ENCODE peak calls at places on chromosomes 11 and 22, in five cellular contexts. L, R, K, Z and E are unnamed samples.
A peak's percentile ranks its signal among the peaks of the same experiment; 100 is the strongest.

GRCh38 chr11:111530091-111530490 is 10.4 kb upstream of the LAYN start:
- DNase-seq in Z (no peak), R (no peak), L (no peak), K (no peak), E (no peak)

GRCh38 chr11:83044958-83045712 is 26.6 kb downstream of the RAB30 start:
- DNase-seq in L (no peak), Z (no peak), R (no peak), K (no peak), E (no peak)

GRCh38 chr11:120121914-120122473 is 15.9 kb downstream of the TRIM29 start:
- DNase-seq in R (peak; percentile 61), L (no peak), K (no peak), Z (no peak), E (no peak)

GRCh38 chr11:60992842-60993409 is 21.4 kb downstream of the CD6 start:
- DNase-seq in R (no peak), Z (no peak), K (no peak), L (no peak), E (no peak)

GRCh38 chr11:69216609-69217008 is 60.9 kb downstream of the SMIM38 start:
- DNase-seq in R (no peak), Z (no peak), L (no peak), K (no peak), E (no peak)

GRCh38 chr11:112297248-112297866 is 36.7 kb upstream of the PLET1 start:
- DNase-seq in Z (no peak), L (no peak), R (no peak), K (no peak), E (no peak)

GRCh38 chr11:26186389-26186788 is 145.5 kb upstream of the ANO3 start:
- DNase-seq in Z (no peak), R (no peak), L (no peak), K (no peak), E (no peak)

GRCh38 chr11:128328955-128329551 is 258.3 kb downstream of the ETS1 start:
- DNase-seq in Z (no peak), R (no peak), L (peak; percentile 17), K (no peak), E (no peak)

GRCh38 chr22:19218541-19219233 is 40.2 kb upstream of the SLC25A1 start:
- DNase-seq in Z (no peak), R (no peak), L (no peak), K (no peak), E (no peak)

GRCh38 chr11:65425971-65426838 is 3.6 kb downstream of the NEAT1 start:
- DNase-seq in R (no peak), L (no peak), Z (no peak), K (no peak), E (no peak)

DNA sequence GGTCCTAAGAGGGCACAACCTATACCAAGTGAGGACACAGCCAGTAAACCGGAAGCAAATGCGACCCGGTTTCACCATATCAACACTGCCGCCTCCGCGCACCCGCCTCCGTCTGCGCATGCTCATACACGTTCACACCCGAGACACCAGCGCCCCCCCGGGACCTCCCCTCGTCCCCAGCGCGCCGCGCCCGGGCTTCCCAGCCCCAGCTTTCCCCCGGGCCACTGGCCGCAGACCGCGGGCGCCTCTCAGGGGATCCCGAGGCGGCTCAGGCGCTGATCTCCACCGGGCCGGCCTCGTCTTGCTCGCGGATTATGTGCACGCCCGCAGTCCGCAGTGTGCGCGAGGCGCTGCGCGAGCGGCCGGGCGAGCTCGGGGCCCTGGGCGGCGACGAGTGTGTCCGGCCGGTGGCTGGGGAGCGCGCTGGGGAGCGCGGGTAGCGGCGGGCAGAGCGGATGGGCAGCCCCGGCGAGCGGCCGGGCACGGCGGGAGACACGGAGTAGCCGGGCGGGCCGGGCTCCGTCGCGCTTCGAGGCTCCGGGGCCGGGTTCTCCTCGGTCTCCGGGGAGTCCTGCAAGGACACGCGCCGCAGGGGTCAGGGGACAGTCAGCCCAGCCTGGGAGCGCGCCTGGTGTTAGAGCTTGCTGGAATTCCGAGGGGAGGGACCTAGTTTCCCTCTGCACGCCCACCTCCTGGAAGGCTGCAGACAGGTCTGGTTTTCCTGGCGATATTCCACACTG is 2.0 kb downstream of the HEPN1 start:
- DNase-seq in L (peak; percentile 84), Z (peak; percentile 75), K (no peak), R (no peak), E (peak; percentile 90)
- TF ChIP-seq CTCF in L (no peak), Z (no peak), K (no peak), R (no peak), E (no peak)

GRCh38 chr11:75598264-75598663 is 36.2 kb downstream of the SERPINH1 start:
- DNase-seq in Z (no peak), R (no peak), L (no peak), K (no peak), E (no peak)

GRCh38 chr11:75598900-75599299 is 36.8 kb downstream of the SERPINH1 start:
- DNase-seq in Z (no peak), L (no peak), R (no peak), K (no peak), E (no peak)

GRCh38 chr11:75596914-75597313 is 34.9 kb downstream of the SERPINH1 start:
- DNase-seq in R (no peak), Z (no peak), L (no peak), K (no peak), E (no peak)

GRCh38 chr11:75595511-75595910 is 33.5 kb downstream of the SERPINH1 start:
- DNase-seq in L (no peak), Z (no peak), R (no peak), K (no peak), E (no peak)

GRCh38 chr11:75597636-75598035 is 35.6 kb downstream of the SERPINH1 start:
- DNase-seq in L (no peak), R (peak; percentile 29), Z (no peak), K (no peak), E (peak; percentile 44)
- TF ChIP-seq CTCF in L (no peak), R (peak; percentile 40), Z (no peak), K (peak; percentile 57), E (peak; percentile 61)

GRCh38 chr22:42904049-42904448 is 47.0 kb upstream of the ARFGAP3 start:
- DNase-seq in R (no peak), K (no peak), Z (no peak), L (no peak), E (no peak)

GRCh38 chr22:42905217-42905616 is 48.1 kb upstream of the ARFGAP3 start:
- DNase-seq in L (no peak), R (no peak), Z (no peak), K (no peak), E (no peak)

GRCh38 chr22:42905702-42906183 is 48.7 kb upstream of the ARFGAP3 start:
- DNase-seq in Z (no peak), R (no peak), K (no peak), L (peak; percentile 46), E (no peak)

GRCh38 chr22:42901790-42902508 is 44.9 kb upstream of the ARFGAP3 start:
- DNase-seq in L (peak; percentile 50), Z (no peak), K (no peak), R (no peak), E (no peak)

GRCh38 chr22:42902875-42903510 is 45.9 kb upstream of the ARFGAP3 start:
- DNase-seq in K (no peak), Z (no peak), R (no peak), L (no peak), E (no peak)
- TF ChIP-seq CTCF in K (no peak), Z (no peak), R (no peak), L (no peak), E (no peak)

GRCh38 chr11:110295487-110296225 is 758 bp downstream of the RDX start:
- DNase-seq in L (peak; percentile 54), K (no peak), Z (peak; percentile 13), R (peak; percentile 45), E (peak; percentile 69)

GRCh38 chr11:110297726-110298297 is 1.4 kb upstream of the RDX start:
- DNase-seq in L (no peak), R (no peak), K (no peak), Z (no peak), E (no peak)

GRCh38 chr11:110297082-110297725 is 790 bp upstream of the RDX start:
- DNase-seq in Z (no peak), K (no peak), L (no peak), R (no peak), E (no peak)

GRCh38 chr11:110295086-110295485 is 1.3 kb downstream of the RDX start:
- DNase-seq in Z (no peak), K (no peak), L (no peak), R (no peak), E (no peak)

GRCh38 chr11:110296226-110297081 is at the start of gene RDX:
- DNase-seq in Z (peak; percentile 32), R (peak; percentile 76), K (peak; percentile 51), L (peak; percentile 79), E (peak; percentile 85)
- TF ChIP-seq CTCF in Z (no peak), R (no peak), K (no peak), L (peak; percentile 29), E (no peak)

GRCh38 chr22:39290724-39291161 is 28.7 kb downstream of the RPL3 start:
- DNase-seq in R (peak; percentile 88), L (peak; percentile 79), K (peak; percentile 86), Z (no peak), E (no peak)

GRCh38 chr22:39292561-39293074 is 26.8 kb downstream of the RPL3 start:
- DNase-seq in L (peak; percentile 91), Z (no peak), K (peak; percentile 92), R (peak; percentile 95), E (peak; percentile 68)

GRCh38 chr22:39292002-39292401 is 27.4 kb downstream of the RPL3 start:
- DNase-seq in L (no peak), K (no peak), Z (no peak), R (peak; percentile 92), E (no peak)

GRCh38 chr22:39290248-39290720 is 29.1 kb downstream of the RPL3 start:
- DNase-seq in R (peak; percentile 73), K (no peak), Z (no peak), L (no peak), E (no peak)

DNA sequence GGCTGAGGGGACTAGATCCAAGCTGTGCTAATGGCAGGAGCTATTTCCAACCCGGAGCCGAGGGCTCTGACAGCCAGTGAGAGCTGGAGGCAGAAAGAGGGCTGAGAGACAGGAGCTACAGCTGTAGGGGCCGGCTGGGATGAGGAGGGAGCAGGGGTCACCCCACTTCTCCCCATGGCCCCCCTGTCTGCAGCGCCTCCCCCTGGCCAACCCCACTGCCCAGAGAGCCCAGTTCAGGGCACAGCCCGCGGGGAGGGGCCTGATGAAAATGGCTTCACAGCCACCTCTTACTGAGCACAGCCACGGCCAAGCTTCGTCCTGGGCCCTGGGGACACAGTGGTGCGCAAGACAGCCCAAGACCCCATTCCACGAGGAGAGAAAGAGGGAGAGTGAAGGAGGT is 27.9 kb downstream of the RPL3 start:
- DNase-seq in L (no peak), K (no peak), Z (no peak), R (no peak), E (no peak)
- TF ChIP-seq CTCF in L (no peak), K (peak; percentile 52), Z (no peak), R (peak; percentile 35), E (no peak)